ENCODE peak calls at places on chromosomes 1 and 21, in nine cellular contexts. A is ovary, R is fibroblast of lung, G is IMR-90, E is SJSA1, I is cardiac muscle cell, Q is brain microvascular endothelial cell, W is tibial artery, U is suprapubic skin. Y is an unnamed sample. For H3K36me3, the result is how much of the 10 kb centered on the place peaks cover.

GRCh38 chr1:228984107-228984506 is 248.8 kb downstream of the RHOU start:
- DNase-seq in A (no peak), R (no peak), G (no peak), E (no peak), I (no peak), Q (no peak), W (peak), U (peak), Y (no peak)

GRCh38 chr1:94698341-94698740 is 121.8 kb upstream of the SLC44A3 start:
- DNase-seq in A (no peak), R (peak), G (peak), E (no peak), I (no peak), Q (no peak), W (no peak), U (no peak), Y (no peak)

GRCh38 chr21:25563399-25564116 is 43.7 kb downstream of the MRPL39 start:
- DNase-seq in A (no peak), R (peak), G (no peak), E (no peak), I (peak), Q (no peak), W (no peak), U (no peak), Y (no peak)

GRCh38 chr1:203038891-203039608 is 12.8 kb downstream of the PPFIA4 start:
- DNase-seq in A (peak), R (peak), G (peak), E (peak), I (peak), Q (peak), W (peak), U (no peak), Y (no peak)

GRCh38 chr1:67683306-67683705 is 1.7 kb upstream of the GADD45A start:
- DNase-seq in A (no peak), R (peak), G (peak), E (no peak), I (peak), Q (peak), W (no peak), U (no peak), Y (no peak)

GRCh38 chr1:147808025-147808424 is 47.6 kb upstream of the GJA5 start:
- DNase-seq in A (no peak), R (no peak), G (no peak), E (no peak), I (peak), Q (no peak), W (no peak), U (no peak), Y (no peak)

GRCh38 chr21:46065215-46065992 is 32.5 kb upstream of the COL6A2 start:
- DNase-seq in A (peak), R (peak), G (peak), E (peak), I (peak), Q (peak), W (peak), U (peak), Y (no peak)

GRCh38 chr1:19512545-19512944 is 27.2 kb upstream of the CAPZB start:
- DNase-seq in A (no peak), R (peak), G (peak), E (no peak), I (peak), Q (peak), W (no peak), U (no peak), Y (no peak)

GRCh38 chr1:55081188-55081904 is 42.0 kb downstream of the PCSK9 start:
- DNase-seq in A (no peak), R (peak), G (peak), E (no peak), I (peak), Q (peak), W (no peak), U (no peak), Y (no peak)

GRCh38 chr21:26659181-26659580 is 86.1 kb upstream of the CYYR1 start:
- DNase-seq in A (no peak), R (no peak), G (no peak), E (no peak), I (no peak), Q (peak), W (no peak), U (no peak), Y (no peak)

GRCh38 chr1:192626366-192627179 is 9.4 kb upstream of the RGS13 start:
- DNase-seq in A (no peak), R (no peak), G (no peak), E (no peak), I (peak), Q (no peak), W (no peak), U (no peak), Y (no peak)

GRCh38 chr21:19547951-19548635 is 1144.5 kb upstream of the TMPRSS15 start:
- DNase-seq in A (no peak), R (no peak), G (no peak), E (no peak), I (no peak), Q (no peak), W (no peak), U (no peak), Y (no peak)

GRCh38 chr1:153939476-153939875 is 7.0 kb downstream of the DENND4B start:
- DNase-seq in A (peak), R (no peak), G (no peak), E (no peak), I (no peak), Q (no peak), W (no peak), U (no peak), Y (no peak)

GRCh38 chr1:178220094-178220493 is 126.2 kb downstream of the RASAL2 start:
- DNase-seq in A (no peak), R (peak), G (peak), E (no peak), I (peak), Q (peak), W (no peak), U (no peak), Y (no peak)

GRCh38 chr21:41719691-41720090 is 47.2 kb downstream of the RIPK4 start:
- DNase-seq in A (no peak), R (no peak), G (no peak), E (no peak), I (no peak), Q (no peak), W (no peak), U (no peak), Y (no peak)

GRCh38 chr1:6603424-6603850 is 768 bp upstream of the KLHL21 start:
- DNase-seq in A (peak), R (peak), G (peak), E (no peak), I (peak), Q (peak), W (peak), U (peak), Y (peak)

GRCh38 chr1:2594001-2594640 is 7.5 kb downstream of the PRXL2B start:
- DNase-seq in A (peak), R (peak), G (no peak), E (no peak), I (peak), Q (no peak), W (peak), U (peak), Y (no peak)

GRCh38 chr1:116494351-116494692 is 76.5 kb downstream of the CD58 start:
- DNase-seq in A (no peak), R (peak), G (no peak), E (no peak), I (no peak), Q (no peak), W (no peak), U (no peak), Y (no peak)

GRCh38 chr1:209425959-209426358 is 157.6 kb upstream of the CAMK1G start:
- DNase-seq in A (no peak), R (no peak), G (no peak), E (no peak), I (no peak), Q (no peak), W (no peak), U (no peak), Y (no peak)

GRCh38 chr1:23422313-23422877 is 2.2 kb downstream of the TCEA3 start:
- DNase-seq in A (peak), R (peak), G (peak), E (peak), I (peak), Q (peak), W (peak), U (peak), Y (no peak)

GRCh38 chr1:234582626-234583354 is 27.2 kb downstream of the IRF2BP2 start:
- DNase-seq in A (peak), R (peak), G (peak), E (peak), I (peak), Q (peak), W (peak), U (no peak), Y (no peak)

GRCh38 chr1:17001760-17002523 is 9.8 kb downstream of the ATP13A2 start:
- DNase-seq in A (no peak), R (no peak), G (no peak), E (no peak), I (no peak), Q (no peak), W (no peak), U (no peak), Y (no peak)

GRCh38 chr1:40224040-40224439 is 23.7 kb upstream of the TMCO2 start:
- DNase-seq in A (no peak), R (no peak), G (no peak), E (no peak), I (no peak), Q (no peak), W (no peak), U (no peak), Y (no peak)

GRCh38 chr1:151853411-151853930 is at the start of gene THEM5:
- DNase-seq in A (no peak), R (no peak), G (no peak), E (no peak), I (no peak), Q (no peak), W (no peak), U (no peak), Y (no peak)

GRCh38 chr1:67978988-67979516 is 71.4 kb downstream of the DIRAS3 start:
- DNase-seq in A (no peak), R (peak), G (peak), E (no peak), I (peak), Q (peak), W (no peak), U (no peak), Y (peak)

GRCh38 chr1:246210751-246211150 is 296.3 kb downstream of the SMYD3 start:
- DNase-seq in A (no peak), R (no peak), G (no peak), E (no peak), I (no peak), Q (no peak), W (no peak), U (no peak), Y (no peak)

GRCh38 chr21:32113486-32113885 is 165.4 kb downstream of the MIS18A start:
- DNase-seq in A (no peak), R (no peak), G (no peak), E (no peak), I (no peak), Q (no peak), W (no peak), U (no peak), Y (no peak)

GRCh38 chr1:14254184-14254583 is 344.3 kb upstream of the KAZN start:
- DNase-seq in A (no peak), R (no peak), G (no peak), E (no peak), I (peak), Q (no peak), W (no peak), U (no peak), Y (no peak)

GRCh38 chr1:217453816-217454215 is 177.1 kb downstream of the GPATCH2 start:
- DNase-seq in A (no peak), R (no peak), G (no peak), E (no peak), I (peak), Q (peak), W (no peak), U (no peak), Y (no peak)

GRCh38 chr1:10694274-10694632 is 102.2 kb downstream of the CASZ1 start:
- DNase-seq in A (no peak), R (peak), G (no peak), E (no peak), I (peak), Q (no peak), W (no peak), U (no peak), Y (no peak)

GRCh38 chr1:201916649-201917249 is 28.1 kb downstream of the SHISA4 start:
- DNase-seq in A (peak), R (peak), G (peak), E (peak), I (peak), Q (peak), W (peak), U (no peak), Y (no peak)

GRCh38 chr1:183414365-183414764 is 3.8 kb downstream of the NMNAT2 start:
- DNase-seq in A (no peak), R (no peak), G (no peak), E (no peak), I (no peak), Q (no peak), W (no peak), U (no peak), Y (no peak)

GRCh38 chr1:152533327-152533938 is 19.2 kb downstream of the CRCT1 start:
- DNase-seq in A (no peak), R (peak), G (peak), E (peak), I (peak), Q (no peak), W (no peak), U (no peak), Y (no peak)

GRCh38 chr1:118984086-118984989 is 3.8 kb downstream of the TBX15 start:
- DNase-seq in A (no peak), R (no peak), G (peak), E (peak), I (peak), Q (peak), W (peak), U (peak), Y (no peak)

GRCh38 chr1:3884966-3885365 is 15.1 kb downstream of the C1orf174 start:
- DNase-seq in A (no peak), R (no peak), G (no peak), E (no peak), I (no peak), Q (no peak), W (no peak), U (no peak), Y (no peak)

GRCh38 chr1:3885611-3886010 is 14.5 kb downstream of the C1orf174 start:
- DNase-seq in A (no peak), R (no peak), G (no peak), E (no peak), I (no peak), Q (no peak), W (no peak), U (no peak), Y (no peak)

GRCh38 chr1:3888301-3888700 is 11.8 kb downstream of the C1orf174 start:
- DNase-seq in A (no peak), R (no peak), G (no peak), E (no peak), I (no peak), Q (no peak), W (no peak), U (no peak), Y (no peak)

GRCh38 chr1:3886106-3886670 is 13.9 kb downstream of the C1orf174 start:
- DNase-seq in A (no peak), R (no peak), G (no peak), E (no peak), I (no peak), Q (no peak), W (no peak), U (no peak), Y (no peak)

GRCh38 chr1:3886691-3887090 is 13.4 kb downstream of the C1orf174 start:
- DNase-seq in A (no peak), R (no peak), G (no peak), E (no peak), I (no peak), Q (no peak), W (no peak), U (no peak), Y (no peak)
- H3K36me3 ChIP-seq in A (under half), R (under half), G (under half), E (half or more), I (under half), Q (half or more), W (half or more), U (half or more), Y (under half)

GRCh38 chr1:248813546-248813945 is 12.2 kb downstream of the SH3BP5L start:
- DNase-seq in A (no peak), R (no peak), G (no peak), E (peak), I (no peak), Q (no peak), W (no peak), U (no peak), Y (no peak)
- H3K36me3 ChIP-seq in A (under half), R (under half), G (half or more), E (half or more), I (under half), Q (under half), W (half or more), U (half or more), Y (under half)

GRCh38 chr21:28419811-28420210 is 572.9 kb downstream of the LTN1 start:
- DNase-seq in A (no peak), R (no peak), G (no peak), E (no peak), I (no peak), Q (no peak), W (no peak), U (no peak), Y (no peak)
- H3K36me3 ChIP-seq in A (under half), R (under half), G (under half), E (under half), I (under half), Q (under half), W (under half), U (under half), Y (under half)

DNA sequence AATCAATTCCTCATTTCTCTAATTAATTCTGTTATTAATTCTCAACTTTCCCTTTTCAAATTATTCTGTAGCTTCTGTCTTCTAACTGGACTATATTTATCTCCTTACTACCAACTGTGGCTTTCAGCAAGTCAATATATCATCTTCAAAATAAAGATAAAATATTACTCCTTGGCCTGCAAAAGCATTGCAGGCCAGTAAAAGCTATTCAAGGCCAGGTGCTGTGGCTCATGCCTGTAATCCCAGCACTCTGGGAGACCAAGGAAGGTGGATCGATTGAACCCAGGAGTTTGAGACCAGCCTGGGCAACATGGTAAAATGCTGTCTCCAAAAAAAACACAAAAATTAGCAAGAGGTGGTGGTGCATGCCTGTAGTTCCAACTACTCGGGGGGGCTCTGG is 27.9 kb downstream of the USP48 start:
- DNase-seq in A (no peak), R (no peak), G (no peak), E (no peak), I (no peak), Q (no peak), W (no peak), U (no peak), Y (no peak)
- H3K36me3 ChIP-seq in A (under half), R (under half), G (under half), E (half or more), I (under half), Q (under half), W (half or more), U (half or more), Y (under half)

GRCh38 chr1:52518962-52519361 is 33.9 kb downstream of the TUT4 start:
- DNase-seq in A (no peak), R (no peak), G (no peak), E (no peak), I (no peak), Q (no peak), W (no peak), U (no peak), Y (no peak)

GRCh38 chr1:52520149-52520548 is 32.7 kb downstream of the TUT4 start:
- DNase-seq in A (no peak), R (peak), G (peak), E (no peak), I (peak), Q (no peak), W (no peak), U (no peak), Y (no peak)

DNA sequence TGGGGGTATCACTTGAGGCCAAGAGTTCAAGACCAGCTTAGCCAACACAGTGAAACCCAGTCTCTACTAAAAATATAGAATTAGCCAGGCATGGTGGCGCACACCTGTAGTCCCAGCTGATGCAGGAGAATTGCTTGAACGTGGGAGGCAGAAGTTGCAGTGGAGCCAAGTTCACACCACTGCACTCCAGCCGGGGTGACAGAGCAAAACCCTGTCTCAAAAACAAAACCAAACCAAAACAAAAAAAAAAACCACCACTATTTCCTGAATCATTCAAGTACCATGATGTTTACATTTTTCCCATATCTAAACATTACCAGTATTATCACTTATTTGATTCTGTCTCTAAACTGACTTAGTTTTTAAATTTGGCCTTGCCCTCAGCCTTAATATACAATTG is 29.5 kb downstream of the TUT4 start:
- DNase-seq in A (no peak), R (peak), G (peak), E (no peak), I (peak), Q (peak), W (no peak), U (no peak), Y (no peak)
- H3K36me3 ChIP-seq in A (under half), R (under half), G (under half), E (half or more), I (under half), Q (under half), W (under half), U (under half), Y (under half)

GRCh38 chr1:58689167-58689566 is 10.7 kb downstream of the MYSM1 start:
- DNase-seq in A (no peak), R (no peak), G (no peak), E (no peak), I (no peak), Q (no peak), W (no peak), U (no peak), Y (no peak)
- H3K36me3 ChIP-seq in A (under half), R (under half), G (under half), E (half or more), I (under half), Q (under half), W (under half), U (half or more), Y (under half)

GRCh38 chr1:15761729-15762128 is 3.1 kb downstream of the FBLIM1 start:
- DNase-seq in A (no peak), R (no peak), G (no peak), E (no peak), I (no peak), Q (no peak), W (no peak), U (no peak), Y (no peak)

GRCh38 chr1:15760520-15761211 is 2.1 kb downstream of the FBLIM1 start:
- DNase-seq in A (peak), R (peak), G (peak), E (peak), I (peak), Q (peak), W (peak), U (no peak), Y (peak)

GRCh38 chr1:15764890-15765289 is 6.3 kb downstream of the FBLIM1 start:
- DNase-seq in A (no peak), R (no peak), G (no peak), E (no peak), I (no peak), Q (no peak), W (no peak), U (no peak), Y (no peak)

GRCh38 chr1:15764269-15764764 is 5.7 kb downstream of the FBLIM1 start:
- DNase-seq in A (no peak), R (no peak), G (no peak), E (no peak), I (no peak), Q (no peak), W (no peak), U (no peak), Y (no peak)

DNA sequence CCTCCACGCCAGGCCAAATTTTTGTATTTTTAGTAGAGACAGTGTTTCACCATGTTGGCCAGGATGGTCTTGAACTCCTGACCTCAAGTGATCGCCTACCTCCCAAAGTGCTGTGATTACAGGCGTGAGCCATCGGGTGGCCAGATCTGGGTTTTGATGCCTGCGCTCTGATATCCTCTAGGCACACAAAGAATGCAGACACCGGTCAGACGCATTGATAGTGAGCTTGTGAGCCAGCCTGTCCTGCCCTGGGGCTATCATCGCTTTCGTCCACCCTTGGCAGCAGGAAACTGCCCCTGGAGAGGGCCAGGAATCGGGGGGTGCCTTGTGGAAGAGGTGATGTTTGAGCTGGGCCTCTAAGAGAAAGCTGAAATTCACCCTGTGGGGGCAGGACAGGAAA is 4.0 kb downstream of the FBLIM1 start:
- DNase-seq in A (no peak), R (no peak), G (no peak), E (no peak), I (no peak), Q (no peak), W (no peak), U (no peak), Y (no peak)
- H3K36me3 ChIP-seq in A (under half), R (under half), G (under half), E (under half), I (under half), Q (under half), W (under half), U (under half), Y (under half)

Y was measured in BJ.